ENCODE peak calls at places on chromosomes 2 and 18, in eight cellular contexts. D is CD8-positive, alpha-beta T cell; I is SK-N-SH; J is GM06990; L is fibroblast of lung; U is lower leg skin; B is HFFc6; X is Peyer's patch. A is an unnamed sample.

GRCh38 chr2:109202486-109202885 is 73.5 kb downstream of the SH3RF3 start:
- DNase-seq in D (peak), I (no peak), J (no peak), L (no peak), U (peak), B (no peak), X (no peak), A (no peak)

GRCh38 chr2:99708231-99708630 is 218.4 kb upstream of the REV1 start:
- DNase-seq in D (no peak), I (peak), J (no peak), L (no peak), U (no peak), B (no peak), X (no peak), A (no peak)

GRCh38 chr18:12703714-12704113 is 872 bp downstream of the PSMG2 start:
- DNase-seq in D (no peak), I (peak), J (no peak), L (peak), U (no peak), B (peak), X (no peak), A (no peak)

GRCh38 chr2:217920879-217921603 is 81.8 kb downstream of the TNS1 start:
- DNase-seq in D (no peak), I (peak), J (no peak), L (peak), U (no peak), B (no peak), X (no peak), A (no peak)

GRCh38 chr2:110637093-110637492 is 40.8 kb downstream of the BUB1 start:
- DNase-seq in D (no peak), I (no peak), J (no peak), L (no peak), U (no peak), B (no peak), X (no peak), A (no peak)

GRCh38 chr2:174794851-174795374 is 30.6 kb upstream of the CHRNA1 start:
- DNase-seq in D (no peak), I (no peak), J (no peak), L (peak), U (no peak), B (peak), X (no peak), A (no peak)

GRCh38 chr18:53644799-53645471 is 579.5 kb downstream of the MBD2 start:
- DNase-seq in D (no peak), I (no peak), J (no peak), L (no peak), U (no peak), B (no peak), X (no peak), A (no peak)

GRCh38 chr2:3536682-3537632 is 17.6 kb upstream of the ADI1 start:
- DNase-seq in D (no peak), I (peak), J (no peak), L (peak), U (no peak), B (peak), X (no peak), A (no peak)

GRCh38 chr2:238865015-238865719 is 17.3 kb downstream of the TWIST2 start:
- DNase-seq in D (peak), I (no peak), J (no peak), L (no peak), U (peak), B (no peak), X (no peak), A (no peak)

GRCh38 chr2:132651115-132652099 is 18.6 kb downstream of the LYPD1 start:
- DNase-seq in D (no peak), I (peak), J (no peak), L (peak), U (no peak), B (peak), X (no peak), A (no peak)

GRCh38 chr2:170362895-170363582 is 185.1 kb downstream of the MYO3B start:
- DNase-seq in D (no peak), I (no peak), J (no peak), L (peak), U (no peak), B (peak), X (no peak), A (no peak)

GRCh38 chr18:9996104-9996503 is 82.3 kb downstream of the VAPA start:
- DNase-seq in D (no peak), I (no peak), J (no peak), L (no peak), U (no peak), B (no peak), X (no peak), A (no peak)

GRCh38 chr2:9753276-9753600 is 90.0 kb upstream of the TAF1B start:
- DNase-seq in D (no peak), I (no peak), J (peak), L (peak), U (no peak), B (peak), X (peak), A (peak)

GRCh38 chr2:27721335-27721734 is 50.2 kb upstream of the MRPL33 start:
- DNase-seq in D (no peak), I (no peak), J (no peak), L (peak), U (peak), B (no peak), X (peak), A (no peak)

GRCh38 chr18:54357082-54357659 is 487 bp downstream of the STARD6 start:
- DNase-seq in D (no peak), I (no peak), J (no peak), L (no peak), U (no peak), B (no peak), X (no peak), A (no peak)

GRCh38 chr18:43571078-43571689 is 293.9 kb upstream of the SYT4 start:
- DNase-seq in D (no peak), I (peak), J (no peak), L (peak), U (no peak), B (peak), X (no peak), A (no peak)

GRCh38 chr18:59086522-59086921 is 53.2 kb upstream of the SEC11C start:
- DNase-seq in D (no peak), I (no peak), J (no peak), L (no peak), U (no peak), B (no peak), X (no peak), A (no peak)

GRCh38 chr2:45821558-45822271 is 170.2 kb downstream of the PRKCE start:
- DNase-seq in D (no peak), I (no peak), J (no peak), L (peak), U (peak), B (peak), X (peak), A (no peak)

GRCh38 chr2:233059547-233059796 is 670 bp upstream of the INPP5D start:
- DNase-seq in D (no peak), I (no peak), J (no peak), L (no peak), U (peak), B (no peak), X (no peak), A (no peak)

GRCh38 chr2:222424729-222425671 is 657 bp downstream of the SGPP2 start:
- DNase-seq in D (no peak), I (peak), J (peak), L (no peak), U (no peak), B (no peak), X (peak), A (no peak)

GRCh38 chr2:99880148-99880983 is 262.0 kb downstream of the AFF3 start:
- DNase-seq in D (no peak), I (peak), J (no peak), L (peak), U (no peak), B (peak), X (no peak), A (no peak)

GRCh38 chr2:21001988-21002813 is 41.7 kb downstream of the APOB start:
- DNase-seq in D (no peak), I (no peak), J (no peak), L (no peak), U (no peak), B (no peak), X (no peak), A (no peak)

GRCh38 chr18:9011431-9011830 is 91.1 kb upstream of the NDUFV2 start:
- DNase-seq in D (no peak), I (no peak), J (no peak), L (no peak), U (no peak), B (no peak), X (no peak), A (no peak)

GRCh38 chr2:100264121-100264520 is 58.2 kb downstream of the LONRF2 start:
- DNase-seq in D (no peak), I (no peak), J (no peak), L (no peak), U (no peak), B (no peak), X (no peak), A (no peak)

GRCh38 chr2:237422309-237422708 is 8.3 kb upstream of the COL6A3 start:
- DNase-seq in D (no peak), I (no peak), J (no peak), L (no peak), U (no peak), B (no peak), X (no peak), A (no peak)

GRCh38 chr2:176997074-176997791 is 215.4 kb upstream of the HNRNPA3 start:
- DNase-seq in D (no peak), I (no peak), J (peak), L (peak), U (no peak), B (peak), X (peak), A (peak)

GRCh38 chr2:30664761-30665358 is 142.4 kb downstream of the CAPN13 start:
- DNase-seq in D (peak), I (no peak), J (no peak), L (peak), U (no peak), B (peak), X (no peak), A (peak)

DNA sequence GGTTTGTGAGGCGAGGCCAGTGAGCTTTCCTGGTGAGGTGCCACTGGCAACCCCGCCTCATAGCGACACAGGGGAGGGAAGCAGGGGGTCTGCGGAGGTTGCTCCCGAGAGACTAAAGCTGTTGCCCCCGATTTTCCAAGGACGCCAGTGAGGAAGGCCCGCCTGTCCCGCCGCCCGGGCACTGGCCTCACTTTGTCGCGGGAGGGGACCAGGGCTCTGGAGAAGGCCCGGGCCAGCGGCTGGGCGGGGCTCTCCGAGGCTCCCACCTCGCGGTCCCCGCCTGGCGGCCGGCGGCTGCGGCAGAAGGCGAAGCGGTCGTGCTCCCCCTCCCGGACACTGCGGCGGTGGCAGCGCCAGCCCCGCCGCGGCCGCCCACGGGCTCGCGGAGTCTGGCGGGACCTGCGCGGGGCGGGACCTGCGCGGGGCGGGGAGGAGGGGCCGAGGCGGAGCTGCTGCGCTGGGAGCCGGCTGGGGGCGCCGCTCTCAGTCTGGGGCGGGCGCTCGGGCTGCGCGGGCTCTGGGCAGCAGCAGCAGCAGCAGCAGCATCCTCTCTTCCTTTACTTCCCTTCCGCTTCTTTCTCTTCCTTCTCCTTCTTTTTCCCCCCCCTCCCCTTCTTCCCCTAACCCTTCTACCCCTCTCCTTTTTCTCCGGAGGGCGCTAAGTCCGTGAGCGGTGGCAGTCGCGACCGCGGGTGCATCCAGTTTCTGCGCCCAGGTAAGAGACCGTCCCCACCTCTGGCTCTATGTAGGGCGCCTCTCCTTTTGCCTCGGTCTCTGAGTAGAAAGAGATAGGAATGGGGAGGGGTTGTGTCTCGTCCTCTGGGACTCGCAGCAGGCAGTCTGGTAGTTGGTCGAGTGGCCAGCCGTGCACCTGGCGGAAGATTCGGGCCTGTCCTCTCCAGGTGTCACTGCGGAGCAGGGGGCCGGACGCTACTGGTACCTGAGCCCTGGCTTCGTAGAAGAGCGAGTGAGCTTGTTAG is at the start of gene MAP2:
- DNase-seq in D (peak), I (peak), J (peak), L (peak), U (peak), B (peak), X (peak), A (no peak)
- TF ChIP-seq CTCF in D (no peak), I (peak), J (peak), L (peak), U (no peak), B (peak), X (peak), A (peak)

DNA sequence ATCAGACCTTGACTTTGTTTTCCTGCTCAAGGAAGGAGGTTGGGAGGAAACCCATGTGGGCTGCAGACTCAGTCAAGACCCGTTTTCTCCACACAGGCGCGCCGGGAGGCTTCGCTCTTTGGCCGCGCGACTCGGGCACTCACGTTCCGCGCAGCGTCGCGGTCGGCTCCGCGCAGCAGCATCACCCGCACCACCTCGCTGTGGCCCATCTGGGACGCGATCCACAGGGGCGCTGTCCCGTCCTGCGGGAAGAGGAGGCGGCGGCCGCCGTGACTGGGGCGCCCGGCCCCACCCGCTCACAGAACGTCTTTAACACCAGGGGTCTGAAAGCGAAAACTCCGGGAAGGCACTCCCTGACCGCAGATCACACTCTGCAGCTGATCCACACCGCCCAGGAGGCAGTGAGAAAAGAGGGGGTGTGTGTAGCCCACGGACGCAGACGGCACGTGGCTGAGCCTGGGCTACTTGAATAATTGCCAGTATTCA is 33.1 kb upstream of the NPC1 start:
- DNase-seq in D (no peak), I (no peak), J (peak), L (peak), U (no peak), B (no peak), X (no peak), A (no peak)
- TF ChIP-seq CTCF in D (no peak), I (no peak), J (peak), L (no peak), U (no peak), B (peak), X (no peak), A (no peak)

DNA sequence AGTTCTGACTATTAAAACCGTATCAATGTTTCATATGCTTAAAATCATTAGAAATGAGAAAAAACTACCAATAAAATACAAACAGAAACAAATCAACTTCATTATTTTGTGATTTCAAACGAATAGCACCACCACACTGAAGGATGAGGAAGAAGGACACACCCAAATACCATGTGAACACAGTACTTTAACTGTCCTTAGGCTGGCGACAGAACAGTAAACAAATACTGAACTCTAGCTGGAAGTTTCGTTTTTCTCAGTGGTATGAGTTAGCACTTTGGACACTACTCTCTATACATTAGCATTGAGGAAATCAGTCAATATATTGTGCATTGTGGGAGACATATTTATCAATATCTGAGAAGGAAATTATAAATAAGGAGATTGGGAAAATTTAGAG is 202.4 kb upstream of the AGAP1 start:
- DNase-seq in D (no peak), I (no peak), J (no peak), L (no peak), U (no peak), B (no peak), X (no peak), A (no peak)
- TF ChIP-seq CTCF in D (no peak), I (no peak), J (no peak), L (no peak), U (no peak), B (no peak), X (no peak), A (no peak)

DNA sequence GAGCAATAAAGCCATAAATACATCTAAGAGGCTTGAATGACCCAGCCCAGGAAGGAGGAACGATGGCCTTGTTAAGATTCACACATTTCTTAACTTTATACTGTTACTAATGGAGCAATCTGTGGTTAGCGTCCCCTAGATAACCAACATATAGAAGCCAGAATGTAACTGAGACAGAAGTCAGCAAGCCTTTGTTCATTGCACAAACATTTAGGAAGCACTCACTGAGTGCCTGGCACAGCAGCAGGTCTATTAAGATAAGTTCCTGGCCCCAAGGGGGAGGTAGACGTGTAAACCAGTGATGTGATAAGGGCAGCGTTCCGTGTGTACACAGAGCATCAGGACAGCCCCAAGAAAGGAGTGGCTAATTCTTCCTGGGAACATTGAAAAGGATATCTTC is 63.6 kb upstream of the ATL2 start:
- DNase-seq in D (no peak), I (no peak), J (no peak), L (no peak), U (no peak), B (no peak), X (no peak), A (no peak)
- TF ChIP-seq CTCF in D (no peak), I (no peak), J (no peak), L (no peak), U (no peak), B (no peak), X (no peak), A (peak)

DNA sequence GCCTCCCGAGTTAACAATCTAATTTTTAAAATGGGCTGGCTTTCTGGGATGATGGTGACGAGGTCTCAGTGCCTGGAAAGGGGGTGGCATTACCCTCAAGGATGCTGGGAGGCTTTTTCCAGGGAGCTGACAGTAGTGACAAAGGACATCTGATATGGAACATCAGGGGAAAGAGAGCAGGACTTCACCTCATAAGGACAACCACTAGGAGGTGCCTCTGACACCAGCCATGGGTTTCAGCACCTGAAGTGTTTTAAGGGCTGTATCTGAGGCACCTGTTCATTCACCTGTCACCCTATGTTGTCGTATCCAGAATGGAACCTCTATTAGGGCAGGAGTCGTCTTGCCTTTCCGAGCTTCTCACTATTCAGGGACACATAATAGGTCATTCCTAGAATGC is 10.8 kb downstream of the IL36B start:
- DNase-seq in D (no peak), I (no peak), J (no peak), L (no peak), U (peak), B (no peak), X (no peak), A (peak)
- TF ChIP-seq CTCF in D (no peak), I (no peak), J (peak), L (no peak), U (no peak), B (no peak), X (peak), A (peak)

GRCh38 chr2:40299173-40299572 is 152.7 kb downstream of the SLC8A1 start:
- DNase-seq in D (no peak), I (no peak), J (no peak), L (no peak), U (no peak), B (no peak), X (no peak), A (no peak)
- TF ChIP-seq CTCF in D (no peak), I (no peak), J (no peak), L (no peak), U (no peak), B (no peak), X (no peak), A (no peak)

DNA sequence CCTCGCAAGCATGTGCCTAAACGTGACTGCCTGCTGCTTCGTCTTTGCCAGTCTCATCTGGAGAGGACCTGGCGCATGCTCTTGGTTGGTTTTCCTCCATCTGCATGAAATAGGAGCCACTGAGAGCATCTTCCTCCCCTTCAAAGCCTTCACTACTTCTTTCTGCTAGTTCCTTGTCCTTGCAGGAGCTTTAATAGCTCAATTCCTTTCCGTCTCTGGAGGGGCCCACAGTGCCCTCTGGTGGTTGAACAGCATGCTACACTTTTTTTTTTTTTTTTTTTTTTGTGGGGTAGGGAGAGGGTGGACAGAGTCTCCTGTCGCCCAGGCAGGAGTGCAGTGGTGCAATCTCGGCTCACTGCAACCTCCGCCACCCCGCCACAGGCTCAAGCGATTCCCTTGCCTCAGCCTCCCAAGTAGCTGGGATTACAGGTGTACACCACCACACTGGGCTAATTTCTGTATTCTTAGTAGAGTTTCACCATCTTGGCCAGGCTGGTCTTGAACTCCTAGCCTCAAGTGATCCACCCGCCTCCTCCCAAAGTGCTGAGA is 59.6 kb downstream of the SP110 start:
- DNase-seq in D (peak), I (peak), J (peak), L (peak), U (peak), B (peak), X (peak), A (no peak)
- TF ChIP-seq CTCF in D (peak), I (peak), J (peak), L (peak), U (no peak), B (peak), X (peak), A (peak)

GRCh38 chr2:740446-741293 is 63.5 kb upstream of the TMEM18 start:
- DNase-seq in D (no peak), I (peak), J (peak), L (peak), U (peak), B (peak), X (peak), A (peak)
- TF ChIP-seq CTCF in D (no peak), I (no peak), J (no peak), L (no peak), U (no peak), B (no peak), X (no peak), A (no peak)